ENCODE peak calls at places on chromosomes 16 and 17, in five cellular contexts. D, G, S, J and R are unnamed samples.
A peak's percentile ranks its signal among the peaks of the same experiment; 100 is the strongest.

GRCh38 chr16:2469399-2470233 is 1.5 kb upstream of the NTN3 start:
- DNase-seq in D (no peak), G (no peak), S (no peak), J (no peak), R (no peak)

GRCh38 chr17:27601069-27601974 is 29.7 kb upstream of the LGALS9 start:
- DNase-seq in D (peak; percentile 90), G (peak; percentile 80), S (peak; percentile 67), J (peak; percentile 89), R (no peak)

GRCh38 chr17:55451203-55451641 is 29.6 kb upstream of the MMD start:
- DNase-seq in D (no peak), G (no peak), S (peak; percentile 60), J (no peak), R (no peak)

GRCh38 chr17:19303367-19303776 is 59.2 kb downstream of the B9D1 start:
- DNase-seq in D (no peak), G (no peak), S (no peak), J (no peak), R (peak; percentile 53)

GRCh38 chr17:56886288-56886721 is 27.5 kb downstream of the TRIM25 start:
- DNase-seq in D (no peak), G (no peak), S (no peak), J (no peak), R (no peak)

GRCh38 chr17:72071330-72071729 is 49.5 kb upstream of the SOX9 start:
- DNase-seq in D (no peak), G (no peak), S (no peak), J (no peak), R (no peak)

GRCh38 chr16:88616736-88617135 is 21.6 kb upstream of the IL17C start:
- DNase-seq in D (no peak), G (no peak), S (no peak), J (no peak), R (no peak)

GRCh38 chr16:25108054-25108453 is 3.5 kb upstream of the LCMT1 start:
- DNase-seq in D (peak; percentile 50), G (no peak), S (no peak), J (no peak), R (no peak)

GRCh38 chr16:30076276-30076791 is 540 bp downstream of the PPP4C start:
- DNase-seq in D (no peak), G (no peak), S (no peak), J (no peak), R (no peak)

GRCh38 chr17:3534881-3535252 is 22.7 kb downstream of the TRPV3 start:
- DNase-seq in D (peak; percentile 50), G (no peak), S (no peak), J (no peak), R (no peak)

GRCh38 chr16:29915590-29916247 is 10.3 kb downstream of the KCTD13 start:
- DNase-seq in D (no peak), G (no peak), S (peak; percentile 51), J (no peak), R (no peak)

GRCh38 chr17:76879254-76879653 is 11.1 kb downstream of the MGAT5B start:
- DNase-seq in D (no peak), G (no peak), S (no peak), J (no peak), R (no peak)

GRCh38 chr17:31878703-31879073 is 19.6 kb upstream of the COPRS start:
- DNase-seq in D (no peak), G (no peak), S (no peak), J (no peak), R (no peak)

GRCh38 chr17:65914784-65915342 is 277.1 kb downstream of the CEP112 start:
- DNase-seq in D (no peak), G (no peak), S (no peak), J (no peak), R (no peak)

GRCh38 chr16:87321336-87322107 is 4.3 kb upstream of the C16orf95 start:
- DNase-seq in D (no peak), G (no peak), S (no peak), J (no peak), R (no peak)

GRCh38 chr16:1631230-1631629 is 19.1 kb downstream of the CRAMP1 start:
- DNase-seq in D (no peak), G (no peak), S (no peak), J (no peak), R (no peak)

GRCh38 chr17:27157898-27158297 is 136.0 kb upstream of the WSB1 start:
- DNase-seq in D (no peak), G (no peak), S (no peak), J (no peak), R (no peak)

GRCh38 chr16:69726313-69727060 is at the start of gene NQO1:
- DNase-seq in D (peak; percentile 98), G (peak; percentile 96), S (peak; percentile 96), J (peak; percentile 88), R (peak; percentile 97)

GRCh38 chr17:70208825-70209555 is 39.7 kb downstream of the KCNJ2 start:
- DNase-seq in D (no peak), G (no peak), S (no peak), J (no peak), R (no peak)

GRCh38 chr16:89687092-89687940 is 827 bp downstream of the CDK10 start:
- DNase-seq in D (peak; percentile 59), G (no peak), S (peak; percentile 57), J (peak; percentile 85), R (no peak)

GRCh38 chr16:82368041-82368440 is 198.0 kb upstream of the MPHOSPH6 start:
- DNase-seq in D (peak; percentile 66), G (no peak), S (peak; percentile 34), J (peak; percentile 20), R (no peak)

GRCh38 chr16:50244140-50244503 is 22.2 kb upstream of the ADCY7 start:
- DNase-seq in D (no peak), G (no peak), S (peak; percentile 38), J (no peak), R (no peak)

GRCh38 chr16:50245417-50246298 is 20.7 kb upstream of the ADCY7 start:
- DNase-seq in D (peak; percentile 48), G (peak; percentile 77), S (peak; percentile 47), J (peak; percentile 46), R (peak; percentile 88)

GRCh38 chr16:50246299-50247122 is 19.8 kb upstream of the ADCY7 start:
- DNase-seq in D (peak; percentile 66), G (peak; percentile 69), S (no peak), J (no peak), R (no peak)

GRCh38 chr16:50247123-50247905 is 19.0 kb upstream of the ADCY7 start:
- DNase-seq in D (no peak), G (no peak), S (no peak), J (no peak), R (no peak)

DNA sequence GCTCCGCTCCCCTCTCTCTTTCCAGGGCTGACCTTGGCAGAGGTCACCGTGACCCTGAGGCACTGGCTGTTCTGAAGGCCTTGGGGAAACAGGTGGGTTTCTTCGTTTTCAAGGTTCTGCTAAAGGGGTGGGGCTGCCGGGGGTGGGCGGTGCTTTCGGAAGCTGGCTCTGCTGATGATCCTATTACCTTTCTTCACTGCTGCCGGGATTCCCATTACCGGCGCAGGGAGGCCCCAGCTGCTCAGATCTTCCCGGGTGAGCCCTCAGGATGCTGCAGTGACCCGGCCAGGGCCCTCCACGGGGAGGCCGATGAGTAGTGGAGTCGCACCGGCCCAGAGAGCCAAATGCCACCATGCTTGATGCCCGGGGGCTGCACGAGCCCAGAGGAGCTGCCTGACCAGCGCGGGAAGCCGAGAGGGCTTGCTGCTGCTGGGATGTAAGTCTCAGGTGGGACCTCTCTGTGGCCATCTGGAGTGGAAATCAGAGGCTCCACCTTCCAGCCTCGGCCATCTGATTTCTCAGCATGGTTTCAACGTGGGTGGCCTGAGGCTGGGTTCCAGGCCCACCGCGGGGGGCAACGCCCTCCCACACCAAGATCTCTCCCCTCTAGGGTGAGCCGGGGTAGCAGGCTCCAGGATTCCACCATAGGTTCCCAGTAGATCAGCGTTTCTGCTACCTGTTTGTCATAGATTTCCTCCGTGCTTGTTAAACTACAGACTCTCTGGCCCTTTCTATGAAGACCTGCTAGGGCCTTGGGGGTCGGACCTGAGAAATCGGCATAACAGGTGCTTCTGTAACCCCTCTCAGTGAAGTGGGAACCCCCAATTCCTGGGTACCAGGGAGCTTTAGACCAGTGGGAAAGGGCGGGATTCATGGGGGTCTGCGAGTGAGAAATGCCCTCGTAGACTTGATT is 21.6 kb upstream of the ADCY7 start:
- DNase-seq in D (peak; percentile 75), G (no peak), S (no peak), J (no peak), R (no peak)
- H3K4me3 ChIP-seq in D (peak overlapping the region; percentile 61), G (peak overlapping the region; percentile 61), S (peak overlapping the region; percentile 51), J (no peak overlapping the region), R (peak overlapping the region; percentile 56)

GRCh38 chr16:175145-175949 is 1.1 kb upstream of the HBA1 start:
- DNase-seq in D (no peak), G (no peak), S (no peak), J (no peak), R (no peak)
- H3K27me3 ChIP-seq in D (peaks cover 87% of the 10 kb centered on the region), G (peaks cover 73% of the 10 kb centered on the region), S (peaks cover 47% of the 10 kb centered on the region), J (peaks cover 4% of the 10 kb centered on the region), R (peaks cover 64% of the 10 kb centered on the region)

GRCh38 chr17:38749222-38750043 is 1.3 kb upstream of the PCGF2 start:
- DNase-seq in D (peak; percentile 91), G (peak; percentile 92), S (no peak), J (peak; percentile 64), R (peak; percentile 94)
- TF ChIP-seq CTCF in D (no peak), G (no peak), S (no peak), J (peak; percentile 32), R (no peak)

DNA sequence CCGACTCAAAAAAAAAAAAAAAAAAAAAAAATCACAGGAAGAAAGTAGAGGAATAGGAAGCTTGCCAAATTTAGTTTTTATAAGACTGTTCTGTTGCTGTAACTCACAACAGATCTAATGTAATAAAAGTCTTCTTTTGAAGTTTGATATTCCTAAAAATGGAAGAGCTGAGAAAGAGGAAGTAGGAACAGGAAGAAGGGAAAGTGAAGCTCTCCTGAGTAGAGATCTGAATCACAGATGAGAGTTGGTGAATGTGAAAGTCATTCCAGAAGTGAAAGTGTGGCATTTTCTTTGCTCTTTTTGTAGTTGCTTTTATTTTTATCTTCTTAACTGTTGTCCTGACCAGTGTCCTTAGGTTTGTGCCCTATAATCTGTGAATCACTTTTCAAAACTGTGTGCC is 2.1 kb downstream of the NMT1 start:
- DNase-seq in D (no peak), G (no peak), S (no peak), J (no peak), R (no peak)
- H3K4me3 ChIP-seq in D (no peak overlapping the region), G (no peak overlapping the region), S (no peak overlapping the region), J (no peak overlapping the region), R (no peak overlapping the region)

DNA sequence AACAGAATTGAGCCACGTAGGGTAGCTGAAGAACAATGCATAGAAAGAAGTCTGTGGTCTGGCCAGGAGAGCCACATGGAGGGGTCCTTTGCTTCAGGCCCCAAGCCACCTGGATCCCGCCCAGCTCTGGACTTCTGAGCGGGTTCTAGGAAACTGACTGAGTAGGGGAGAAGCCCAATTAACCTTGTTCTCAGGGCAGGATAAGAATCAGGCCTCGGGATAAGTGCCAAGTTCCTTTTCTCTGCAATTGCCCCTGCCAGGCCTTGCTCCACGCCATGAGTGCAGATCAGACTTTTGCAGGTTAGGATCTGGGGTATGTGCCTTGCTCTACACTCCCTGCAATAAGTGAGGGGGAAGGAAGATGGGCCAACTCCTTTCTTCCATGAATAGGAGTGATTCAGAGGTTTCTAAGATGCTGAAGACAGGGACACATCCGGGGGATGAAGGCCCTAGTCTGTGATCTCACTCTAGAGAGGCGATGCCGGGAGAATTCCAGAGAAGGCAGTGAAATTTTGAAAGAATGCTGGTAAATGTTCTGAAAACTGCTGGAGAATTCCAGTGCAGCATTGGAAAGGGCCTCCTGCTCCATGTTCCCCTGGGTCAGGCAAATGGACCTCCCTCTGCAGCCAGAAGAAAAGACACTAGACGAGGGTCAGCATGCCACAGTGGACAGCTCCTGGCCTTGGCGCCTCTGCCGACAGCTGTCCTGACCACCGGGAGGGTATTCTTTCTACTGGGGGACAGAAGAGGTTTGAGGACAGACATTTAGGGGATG is 5.8 kb downstream of the NEUROD2 start:
- DNase-seq in D (no peak), G (no peak), S (no peak), J (no peak), R (no peak)
- H3K27me3 ChIP-seq in D (peaks cover 100% of the 10 kb centered on the region), G (peaks cover 99% of the 10 kb centered on the region), S (peaks cover 96% of the 10 kb centered on the region), J (no peaks in the 10 kb centered on the region), R (peaks cover 100% of the 10 kb centered on the region)